ENCODE peak calls at places on chromosomes 16 and 17, in five cellular contexts. One of them, this sample, is unnamed. For H3K36me3, the result is how much of the 10 kb centered on the place peaks cover.

GRCh38 chr16:11535494-11535893 is 51.2 kb downstream of the LITAF start:
- DNase-seq in trophoblast cell: no peak
- DNase-seq in kidney: peak
- DNase-seq in effector memory CD4-positive, alpha-beta T cell: no peak
- DNase-seq in aorta: no peak
- DNase-seq in this sample: no peak

GRCh38 chr16:86508028-86508946 is 2.0 kb upstream of the FOXF1 start:
- DNase-seq in trophoblast cell: no peak
- DNase-seq in kidney: peak
- DNase-seq in effector memory CD4-positive, alpha-beta T cell: no peak
- DNase-seq in aorta: no peak
- DNase-seq in this sample: peak

GRCh38 chr16:83031524-83031923 is 404.8 kb downstream of the CDH13 start:
- DNase-seq in trophoblast cell: no peak
- DNase-seq in kidney: no peak
- DNase-seq in effector memory CD4-positive, alpha-beta T cell: no peak
- DNase-seq in aorta: no peak
- DNase-seq in this sample: no peak

GRCh38 chr17:42457107-42457787 is 1.4 kb upstream of the ATP6V0A1 start:
- DNase-seq in trophoblast cell: peak
- DNase-seq in kidney: no peak
- DNase-seq in effector memory CD4-positive, alpha-beta T cell: no peak
- DNase-seq in aorta: no peak
- DNase-seq in this sample: no peak

GRCh38 chr16:6687593-6687992 is 645.1 kb upstream of the RBFOX1 start:
- DNase-seq in trophoblast cell: no peak
- DNase-seq in kidney: no peak
- DNase-seq in effector memory CD4-positive, alpha-beta T cell: no peak
- DNase-seq in aorta: no peak
- DNase-seq in this sample: no peak

GRCh38 chr17:77720946-77721822 is 237.3 kb upstream of the TNRC6C start:
- DNase-seq in trophoblast cell: no peak
- DNase-seq in kidney: no peak
- DNase-seq in effector memory CD4-positive, alpha-beta T cell: no peak
- DNase-seq in aorta: no peak
- DNase-seq in this sample: no peak

GRCh38 chr17:62163847-62164246 is 98.8 kb upstream of the MED13 start:
- DNase-seq in trophoblast cell: peak
- DNase-seq in kidney: no peak
- DNase-seq in effector memory CD4-positive, alpha-beta T cell: no peak
- DNase-seq in aorta: no peak
- DNase-seq in this sample: no peak

GRCh38 chr17:48559609-48560451 is 14.9 kb upstream of the HOXB2 start:
- DNase-seq in trophoblast cell: no peak
- DNase-seq in kidney: no peak
- DNase-seq in effector memory CD4-positive, alpha-beta T cell: no peak
- DNase-seq in aorta: no peak
- DNase-seq in this sample: peak

GRCh38 chr16:67311607-67312449 is 14.7 kb downstream of the KCTD19 start:
- DNase-seq in trophoblast cell: peak
- DNase-seq in kidney: no peak
- DNase-seq in effector memory CD4-positive, alpha-beta T cell: no peak
- DNase-seq in aorta: no peak
- DNase-seq in this sample: no peak

GRCh38 chr16:57694191-57694555 is 433 bp upstream of the DRC7 start:
- DNase-seq in trophoblast cell: no peak
- DNase-seq in kidney: no peak
- DNase-seq in effector memory CD4-positive, alpha-beta T cell: no peak
- DNase-seq in aorta: no peak
- DNase-seq in this sample: no peak

GRCh38 chr16:31202402-31203385 is at the start of gene PYCARD:
- DNase-seq in trophoblast cell: peak
- DNase-seq in kidney: peak
- DNase-seq in effector memory CD4-positive, alpha-beta T cell: peak
- DNase-seq in aorta: peak
- DNase-seq in this sample: peak

GRCh38 chr17:38663125-38663751 is 11.5 kb downstream of the EPOP start:
- DNase-seq in trophoblast cell: peak
- DNase-seq in kidney: peak
- DNase-seq in effector memory CD4-positive, alpha-beta T cell: no peak
- DNase-seq in aorta: no peak
- DNase-seq in this sample: peak

GRCh38 chr16:84054916-84055315 is 12.3 kb upstream of the SLC38A8 start:
- DNase-seq in trophoblast cell: no peak
- DNase-seq in kidney: peak
- DNase-seq in effector memory CD4-positive, alpha-beta T cell: no peak
- DNase-seq in aorta: peak
- DNase-seq in this sample: peak
- H3K36me3 ChIP-seq in trophoblast cell: half or more
- H3K36me3 ChIP-seq in kidney: under half
- H3K36me3 ChIP-seq in effector memory CD4-positive, alpha-beta T cell: half or more
- H3K36me3 ChIP-seq in aorta: under half
- H3K36me3 ChIP-seq in this sample: under half

DNA sequence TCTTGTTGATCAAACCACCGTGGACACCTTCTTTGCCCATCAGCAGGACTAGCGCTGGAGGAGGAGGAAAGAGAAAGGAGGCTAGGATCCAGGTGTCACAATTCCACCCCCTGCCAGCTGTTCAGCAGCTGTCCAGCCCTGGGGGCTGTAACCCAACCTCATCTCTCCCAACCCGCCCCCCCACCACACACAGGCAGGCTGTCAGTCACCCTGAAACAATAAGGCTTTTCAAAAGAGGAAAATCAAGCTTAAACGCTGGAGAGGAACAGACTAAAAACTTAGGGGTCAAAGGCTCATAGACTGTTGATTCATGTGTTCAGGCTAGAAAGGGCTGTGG is 2.4 kb downstream of the PFN1 start:
- DNase-seq in trophoblast cell: no peak
- DNase-seq in kidney: no peak
- DNase-seq in effector memory CD4-positive, alpha-beta T cell: no peak
- DNase-seq in aorta: no peak
- DNase-seq in this sample: peak
- H3K36me3 ChIP-seq in trophoblast cell: under half
- H3K36me3 ChIP-seq in kidney: under half
- H3K36me3 ChIP-seq in effector memory CD4-positive, alpha-beta T cell: under half
- H3K36me3 ChIP-seq in aorta: under half
- H3K36me3 ChIP-seq in this sample: under half

DNA sequence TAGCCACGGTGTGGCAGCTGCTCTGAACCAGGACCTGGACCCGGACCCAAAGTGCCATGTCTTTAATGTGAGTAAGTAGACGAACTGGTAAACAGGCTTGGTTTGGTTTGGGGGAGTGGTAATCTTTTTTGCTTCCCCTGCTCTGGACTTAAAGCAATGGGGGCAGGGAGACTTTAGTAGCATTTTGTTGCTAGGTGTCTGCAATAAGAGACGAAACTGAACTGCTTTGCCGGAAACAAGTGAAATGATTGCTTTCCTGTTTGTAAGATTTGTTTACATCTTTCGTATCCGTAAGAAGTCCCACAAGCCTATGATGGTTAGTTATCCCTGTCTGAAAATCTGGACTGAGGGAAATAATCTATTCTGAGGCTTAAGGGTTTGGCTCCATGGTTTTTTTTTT is 21.5 kb downstream of the PRCD start:
- DNase-seq in trophoblast cell: no peak
- DNase-seq in kidney: no peak
- DNase-seq in effector memory CD4-positive, alpha-beta T cell: no peak
- DNase-seq in aorta: no peak
- DNase-seq in this sample: no peak
- H3K36me3 ChIP-seq in trophoblast cell: under half
- H3K36me3 ChIP-seq in kidney: under half
- H3K36me3 ChIP-seq in effector memory CD4-positive, alpha-beta T cell: under half
- H3K36me3 ChIP-seq in aorta: under half
- H3K36me3 ChIP-seq in this sample: under half

GRCh38 chr17:2244545-2245525 is 58.8 kb downstream of the SMG6 start:
- DNase-seq in trophoblast cell: peak
- DNase-seq in kidney: peak
- DNase-seq in effector memory CD4-positive, alpha-beta T cell: peak
- DNase-seq in aorta: peak
- DNase-seq in this sample: peak
- H3K36me3 ChIP-seq in trophoblast cell: under half
- H3K36me3 ChIP-seq in kidney: under half
- H3K36me3 ChIP-seq in effector memory CD4-positive, alpha-beta T cell: under half
- H3K36me3 ChIP-seq in aorta: under half
- H3K36me3 ChIP-seq in this sample: under half

GRCh38 chr17:46940692-46941404 is 17.9 kb downstream of the GOSR2 start:
- DNase-seq in trophoblast cell: peak
- DNase-seq in kidney: peak
- DNase-seq in effector memory CD4-positive, alpha-beta T cell: peak
- DNase-seq in aorta: peak
- DNase-seq in this sample: peak
- H3K36me3 ChIP-seq in trophoblast cell: under half
- H3K36me3 ChIP-seq in kidney: under half
- H3K36me3 ChIP-seq in effector memory CD4-positive, alpha-beta T cell: under half
- H3K36me3 ChIP-seq in aorta: under half
- H3K36me3 ChIP-seq in this sample: under half

DNA sequence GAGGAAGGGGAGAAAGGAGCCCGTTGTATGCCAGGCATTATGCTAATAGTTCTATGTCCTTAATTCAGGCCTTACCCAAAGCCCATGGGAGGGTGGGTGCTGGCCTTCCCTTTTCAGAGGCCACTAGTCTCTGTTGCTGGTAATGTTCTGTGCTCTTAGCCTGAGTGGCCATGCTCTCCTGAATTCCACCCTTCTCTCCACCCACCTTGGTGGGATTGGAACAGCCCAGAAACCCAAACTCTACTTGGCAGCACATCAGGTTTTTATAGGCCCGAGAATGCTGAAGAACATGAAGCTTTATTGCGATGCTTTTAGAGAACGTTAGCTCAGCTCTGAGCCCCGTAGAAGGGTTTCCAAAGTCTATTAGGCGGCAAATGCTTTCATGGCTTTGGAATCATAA is 209.2 kb downstream of the MSI2 start:
- DNase-seq in trophoblast cell: no peak
- DNase-seq in kidney: no peak
- DNase-seq in effector memory CD4-positive, alpha-beta T cell: no peak
- DNase-seq in aorta: no peak
- DNase-seq in this sample: no peak
- H3K36me3 ChIP-seq in trophoblast cell: under half
- H3K36me3 ChIP-seq in kidney: under half
- H3K36me3 ChIP-seq in effector memory CD4-positive, alpha-beta T cell: under half
- H3K36me3 ChIP-seq in aorta: under half
- H3K36me3 ChIP-seq in this sample: under half

GRCh38 chr16:27528294-27528693 is 21.4 kb downstream of the GTF3C1 start:
- DNase-seq in trophoblast cell: no peak
- DNase-seq in kidney: no peak
- DNase-seq in effector memory CD4-positive, alpha-beta T cell: no peak
- DNase-seq in aorta: peak
- DNase-seq in this sample: no peak
- H3K36me3 ChIP-seq in trophoblast cell: half or more
- H3K36me3 ChIP-seq in kidney: under half
- H3K36me3 ChIP-seq in effector memory CD4-positive, alpha-beta T cell: half or more
- H3K36me3 ChIP-seq in aorta: under half
- H3K36me3 ChIP-seq in this sample: under half

GRCh38 chr16:28837672-28838557 is 8.2 kb downstream of the TUFM start:
- DNase-seq in trophoblast cell: no peak
- DNase-seq in kidney: no peak
- DNase-seq in effector memory CD4-positive, alpha-beta T cell: no peak
- DNase-seq in aorta: no peak
- DNase-seq in this sample: no peak

GRCh38 chr16:28838558-28838918 is 7.6 kb downstream of the TUFM start:
- DNase-seq in trophoblast cell: no peak
- DNase-seq in kidney: no peak
- DNase-seq in effector memory CD4-positive, alpha-beta T cell: no peak
- DNase-seq in aorta: no peak
- DNase-seq in this sample: no peak

GRCh38 chr16:28839899-28840298 is 6.2 kb downstream of the TUFM start:
- DNase-seq in trophoblast cell: no peak
- DNase-seq in kidney: no peak
- DNase-seq in effector memory CD4-positive, alpha-beta T cell: no peak
- DNase-seq in aorta: no peak
- DNase-seq in this sample: no peak

GRCh38 chr16:28836761-28837064 is 9.4 kb downstream of the TUFM start:
- DNase-seq in trophoblast cell: no peak
- DNase-seq in kidney: no peak
- DNase-seq in effector memory CD4-positive, alpha-beta T cell: no peak
- DNase-seq in aorta: no peak
- DNase-seq in this sample: peak

GRCh38 chr16:28839004-28839639 is 7.0 kb downstream of the TUFM start:
- DNase-seq in trophoblast cell: no peak
- DNase-seq in kidney: no peak
- DNase-seq in effector memory CD4-positive, alpha-beta T cell: no peak
- DNase-seq in aorta: no peak
- DNase-seq in this sample: no peak
- H3K36me3 ChIP-seq in trophoblast cell: half or more
- H3K36me3 ChIP-seq in kidney: under half
- H3K36me3 ChIP-seq in effector memory CD4-positive, alpha-beta T cell: half or more
- H3K36me3 ChIP-seq in aorta: under half
- H3K36me3 ChIP-seq in this sample: under half

DNA sequence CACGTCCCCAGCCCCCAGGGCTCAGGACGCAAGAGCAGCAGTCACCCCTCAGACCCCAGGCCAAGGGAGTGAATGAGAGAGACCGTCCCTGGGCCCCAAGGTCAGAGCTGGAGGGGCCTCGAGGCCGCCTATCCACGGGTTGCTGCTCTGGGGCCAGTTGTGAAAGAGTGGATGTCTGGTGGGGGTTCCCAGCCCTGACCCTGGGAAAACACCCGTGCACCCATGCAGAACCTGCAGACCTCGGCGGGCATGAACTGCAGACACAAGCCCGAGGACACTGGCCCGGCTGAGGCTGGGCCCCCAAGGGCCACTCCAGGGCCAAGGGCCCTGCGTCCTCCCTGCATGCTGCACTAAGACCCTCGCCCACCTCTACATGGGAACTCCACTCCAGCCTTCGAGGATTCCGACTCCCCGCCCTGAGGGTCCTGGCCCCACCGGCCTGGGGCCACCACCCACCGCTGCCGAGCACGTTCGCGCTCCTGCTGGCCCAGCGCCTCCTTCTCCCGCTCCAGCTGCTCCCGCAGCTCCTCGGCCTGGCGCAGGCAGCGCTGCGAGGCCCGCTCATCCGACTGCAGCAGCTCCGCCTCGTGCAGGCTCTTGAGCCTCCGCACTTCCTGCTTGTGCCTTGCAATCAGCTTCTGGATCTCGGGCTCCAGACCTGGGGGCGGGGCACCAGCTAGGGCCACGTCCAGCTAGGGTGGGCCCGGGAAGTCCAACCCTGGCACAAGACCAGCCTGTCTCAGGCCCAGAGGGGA is 27.6 kb upstream of the AATK start:
- DNase-seq in trophoblast cell: peak
- DNase-seq in kidney: no peak
- DNase-seq in effector memory CD4-positive, alpha-beta T cell: no peak
- DNase-seq in aorta: no peak
- DNase-seq in this sample: no peak
- H3K36me3 ChIP-seq in trophoblast cell: under half
- H3K36me3 ChIP-seq in kidney: under half
- H3K36me3 ChIP-seq in effector memory CD4-positive, alpha-beta T cell: under half
- H3K36me3 ChIP-seq in aorta: under half
- H3K36me3 ChIP-seq in this sample: under half

This sample was measured in H7.